ENCODE peak calls at places on chromosomes 12 and 14, in ten cellular contexts. R is psoas muscle; N is HCT116; E is lower lobe of right lung; B is small intestine; O is CD4-positive, alpha-beta memory T cell; M is OCI-LY7; U is RWPE1; P is endothelial cell of umbilical vein; G is uterus. F is an unnamed sample.

GRCh38 chr12:401235-402126 is at the start of gene CCDC77:
- DNase-seq in O (peak; percentile 95), R (peak; percentile 89), N (peak; percentile 83), M (peak; percentile 96), B (peak; percentile 96), E (peak; percentile 92), P (peak; percentile 96), G (peak; percentile 90), U (peak; percentile 98), F (peak; percentile 48)

GRCh38 chr12:1634590-1635191 is 5.7 kb downstream of the WNT5B start:
- DNase-seq in M (peak; percentile 64), G (peak; percentile 71), N (peak; percentile 63), R (peak; percentile 82), O (peak; percentile 36), B (peak; percentile 75), E (peak; percentile 87), U (peak; percentile 62), P (peak; percentile 65), F (no peak)

GRCh38 chr14:51096870-51097269 is 2.0 kb upstream of the TRIM9 start:
- DNase-seq in U (no peak), M (no peak), N (no peak), P (no peak), R (no peak), E (no peak), G (no peak), O (no peak), B (no peak), F (no peak)

GRCh38 chr14:68951051-68951797 is 27.9 kb downstream of the ACTN1 start:
- DNase-seq in M (no peak), P (peak; percentile 74), N (peak; percentile 85), B (peak; percentile 34), U (peak; percentile 89), R (peak; percentile 87), G (peak; percentile 99), E (peak; percentile 82), O (no peak), F (peak; percentile 92)

GRCh38 chr14:55301722-55302121 is 30.5 kb downstream of the FBXO34 start:
- DNase-seq in R (no peak), P (peak; percentile 12), O (no peak), G (no peak), E (no peak), B (peak; percentile 69), U (peak; percentile 36), M (no peak), N (no peak), F (peak; percentile 46)

GRCh38 chr12:102300824-102301461 is 103.3 kb upstream of the PMCH start:
- DNase-seq in P (peak; percentile 50), O (no peak), N (peak; percentile 53), G (no peak), U (no peak), R (no peak), M (peak; percentile 35), E (no peak), B (peak; percentile 1), F (peak; percentile 40)

GRCh38 chr12:5379737-5380496 is 52.0 kb upstream of the NTF3 start:
- DNase-seq in P (no peak), O (no peak), G (no peak), M (no peak), E (no peak), R (peak; percentile 77), U (peak; percentile 51), B (no peak), N (peak; percentile 60), F (peak; percentile 40)

GRCh38 chr12:130989391-130989790 is 35.7 kb downstream of the ADGRD1 start:
- DNase-seq in U (no peak), B (no peak), E (no peak), M (no peak), N (no peak), G (no peak), P (no peak), O (no peak), R (no peak), F (no peak)

GRCh38 chr12:2268478-2269286 is 215.9 kb downstream of the CACNA1C start:
- DNase-seq in O (no peak), E (no peak), G (no peak), N (no peak), M (no peak), R (no peak), P (no peak), B (no peak), U (peak; percentile 57), F (peak; percentile 70)

GRCh38 chr12:53430116-53430515 is 6.5 kb downstream of the AMHR2 start:
- DNase-seq in B (no peak), O (no peak), R (no peak), G (no peak), P (no peak), N (no peak), U (no peak), M (no peak), E (no peak), F (no peak)

GRCh38 chr12:67430708-67431335 is 161.7 kb downstream of the CAND1 start:
- DNase-seq in U (no peak), B (no peak), G (peak; percentile 73), N (no peak), P (no peak), E (no peak), M (no peak), O (no peak), R (peak; percentile 68), F (no peak)

GRCh38 chr12:52207895-52208294 is 16.1 kb upstream of the KRT80 start:
- DNase-seq in B (peak; percentile 54), N (no peak), U (no peak), E (peak; percentile 67), O (no peak), M (no peak), G (peak; percentile 54), P (peak; percentile 22), R (peak; percentile 84), F (no peak)

GRCh38 chr14:52473557-52473956 is 78.7 kb downstream of the TXNDC16 start:
- DNase-seq in B (peak; percentile 47), M (peak; percentile 14), R (no peak), N (peak; percentile 28), G (no peak), P (peak; percentile 43), U (peak; percentile 16), E (no peak), O (peak; percentile 46), F (no peak)

GRCh38 chr12:108570743-108571603 is 8.6 kb downstream of the ISCU start:
- DNase-seq in G (no peak), U (no peak), R (no peak), O (no peak), E (no peak), M (peak; percentile 75), N (peak; percentile 28), P (peak; percentile 39), B (no peak), F (no peak)

GRCh38 chr12:132646850-132647249 is 28.3 kb downstream of the P2RX2 start:
- DNase-seq in P (no peak), B (no peak), U (no peak), G (no peak), E (no peak), M (no peak), N (no peak), O (no peak), R (no peak), F (no peak)

GRCh38 chr12:7433276-7433822 is 10.6 kb downstream of the CD163L1 start:
- DNase-seq in E (no peak), N (peak; percentile 26), U (peak; percentile 57), B (no peak), M (no peak), O (no peak), P (peak; percentile 91), G (no peak), R (no peak), F (no peak)

DNA sequence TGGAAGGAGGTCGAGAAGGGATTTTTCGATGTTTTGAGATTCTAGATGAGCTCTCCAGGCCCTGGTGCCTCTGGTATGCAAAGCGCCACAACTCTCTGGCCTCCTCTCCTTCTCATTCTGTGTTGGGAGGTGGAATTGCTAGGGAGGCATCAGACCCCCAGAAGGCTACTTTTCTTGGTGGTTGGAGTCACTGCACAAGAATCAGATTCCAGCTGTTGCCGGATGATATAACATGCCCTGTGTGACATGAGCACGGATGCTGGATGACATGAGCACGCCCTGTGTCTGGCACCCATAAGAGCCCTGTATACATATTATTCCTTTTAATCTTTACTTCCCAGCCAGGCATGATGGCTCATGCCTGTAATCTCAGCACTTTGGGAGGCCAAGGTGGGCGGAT is 4.1 kb downstream of the OASL start:
- DNase-seq in R (no peak), G (no peak), M (no peak), U (no peak), E (peak; percentile 6), N (no peak), B (no peak), O (no peak), P (no peak), F (no peak)
- H3K27ac ChIP-seq in R (no peak overlapping the region), G (no peak overlapping the region), M (no peak overlapping the region), U (peak overlapping the region; percentile 90), E (no peak overlapping the region), N (no peak overlapping the region), B (no peak overlapping the region), O (peak overlapping the region; percentile 71), P (no peak overlapping the region), F (peak overlapping the region; percentile 87)

GRCh38 chr14:105702275-105702817 is 176.0 kb downstream of the TMEM121 start:
- DNase-seq in U (no peak), P (no peak), M (no peak), R (no peak), B (no peak), O (no peak), N (no peak), G (no peak), E (no peak), F (no peak)
- H3K27ac ChIP-seq in U (no peak overlapping the region), P (no peak overlapping the region), M (peak overlapping the region; percentile 97), R (no peak overlapping the region), B (peak overlapping the region; percentile 74), O (no peak overlapping the region), N (no peak overlapping the region), G (no peak overlapping the region), E (no peak overlapping the region), F (no peak overlapping the region)

GRCh38 chr14:75259946-75260545 is 18.6 kb upstream of the FOS start:
- DNase-seq in P (no peak), M (no peak), E (no peak), U (no peak), G (no peak), R (no peak), N (no peak), B (no peak), O (peak; percentile 16), F (no peak)
- H3K27ac ChIP-seq in P (peak overlapping the region; percentile 75), M (no peak overlapping the region), E (peak overlapping the region; percentile 99), U (no peak overlapping the region), G (peak overlapping the region; percentile 96), R (peak overlapping the region; percentile 95), N (no peak overlapping the region), B (peak overlapping the region; percentile 97), O (peak overlapping the region; percentile 95), F (peak overlapping the region; percentile 98)

GRCh38 chr12:68915055-68915454 is 17.9 kb downstream of the CPM start:
- DNase-seq in U (no peak), G (no peak), B (no peak), R (no peak), M (no peak), P (no peak), N (no peak), O (no peak), E (no peak), F (no peak)
- H3K27ac ChIP-seq in U (no peak overlapping the region), G (peak overlapping the region; percentile 33), B (peak overlapping the region; percentile 62), R (no peak overlapping the region), M (no peak overlapping the region), P (no peak overlapping the region), N (no peak overlapping the region), O (no peak overlapping the region), E (no peak overlapping the region), F (no peak overlapping the region)

DNA sequence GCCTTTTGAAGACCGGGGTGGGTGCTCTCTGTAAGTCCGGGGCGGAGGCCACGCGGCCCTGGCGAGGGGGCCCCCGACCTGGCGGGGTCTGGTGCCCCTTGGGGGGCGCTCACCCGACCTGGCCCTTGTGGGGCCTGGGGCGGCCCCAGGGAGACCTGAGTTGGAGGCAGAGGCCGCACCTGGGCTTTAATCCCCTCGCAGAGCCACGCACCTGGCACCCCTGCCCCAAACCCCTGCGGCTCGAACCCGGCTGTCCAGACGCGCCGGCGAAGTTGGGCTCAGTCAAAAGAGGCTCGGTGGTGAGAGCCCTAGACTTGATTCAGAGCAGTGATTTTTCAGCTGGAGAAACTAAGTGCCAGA is 267 bp downstream of the CFAP251 start:
- DNase-seq in M (peak; percentile 63), P (no peak), B (no peak), E (no peak), G (no peak), U (no peak), O (no peak), N (no peak), R (no peak), F (no peak)
- H3K27ac ChIP-seq in M (peak overlapping the region; percentile 45), P (peak overlapping the region; percentile 92), B (no peak overlapping the region), E (peak overlapping the region; percentile 70), G (no peak overlapping the region), U (peak overlapping the region; percentile 81), O (peak overlapping the region; percentile 69), N (peak overlapping the region; percentile 40), R (no peak overlapping the region), F (peak overlapping the region; percentile 57)

F was measured in epithelial cell of prostate.